ENCODE peak calls at places on chromosomes 11 and 22, in six cellular contexts. One of them, this sample, is unnamed.

GRCh38 chr22:27170491-27170890 is 513.1 kb downstream of the MIAT start:
- DNase-seq in EL: peak; percentile 87
- DNase-seq in substantia nigra: no peak
- DNase-seq in GM10248: no peak
- DNase-seq in activated naive CD8-positive, alpha-beta T cell treated with anti-CD3 and anti-CD28 coated beads, Interleukin-2, amount 50 U/mL, for 24 hours: no peak
- DNase-seq in MV-4-11: no peak
- DNase-seq in this sample: peak; percentile 50

GRCh38 chr11:123590296-123590912 is 64.0 kb downstream of the SCN3B start:
- DNase-seq in GM10248: no peak
- DNase-seq in activated naive CD8-positive, alpha-beta T cell treated with anti-CD3 and anti-CD28 coated beads, Interleukin-2, amount 50 U/mL, for 24 hours: no peak
- DNase-seq in substantia nigra: peak; percentile 31
- DNase-seq in MV-4-11: peak; percentile 84
- DNase-seq in EL: peak; percentile 84
- DNase-seq in this sample: no peak

GRCh38 chr11:115164774-115165173 is 339.4 kb downstream of the CADM1 start:
- DNase-seq in activated naive CD8-positive, alpha-beta T cell treated with anti-CD3 and anti-CD28 coated beads, Interleukin-2, amount 50 U/mL, for 24 hours: no peak
- DNase-seq in EL: no peak
- DNase-seq in MV-4-11: no peak
- DNase-seq in substantia nigra: no peak
- DNase-seq in GM10248: no peak
- DNase-seq in this sample: no peak

GRCh38 chr11:128496684-128497056 is 90.7 kb downstream of the ETS1 start:
- DNase-seq in substantia nigra: no peak
- DNase-seq in EL: no peak
- DNase-seq in GM10248: no peak
- DNase-seq in MV-4-11: peak; percentile 68
- DNase-seq in activated naive CD8-positive, alpha-beta T cell treated with anti-CD3 and anti-CD28 coated beads, Interleukin-2, amount 50 U/mL, for 24 hours: no peak
- DNase-seq in this sample: peak; percentile 94

GRCh38 chr11:116445108-116446047 is 327.4 kb downstream of the BUD13 start:
- DNase-seq in activated naive CD8-positive, alpha-beta T cell treated with anti-CD3 and anti-CD28 coated beads, Interleukin-2, amount 50 U/mL, for 24 hours: no peak
- DNase-seq in MV-4-11: no peak
- DNase-seq in EL: no peak
- DNase-seq in substantia nigra: no peak
- DNase-seq in GM10248: no peak
- DNase-seq in this sample: no peak

GRCh38 chr11:2926611-2927492 is 2.4 kb downstream of the PHLDA2 start:
- DNase-seq in GM10248: no peak
- DNase-seq in substantia nigra: no peak
- DNase-seq in MV-4-11: no peak
- DNase-seq in activated naive CD8-positive, alpha-beta T cell treated with anti-CD3 and anti-CD28 coated beads, Interleukin-2, amount 50 U/mL, for 24 hours: no peak
- DNase-seq in EL: no peak
- DNase-seq in this sample: no peak

GRCh38 chr11:92376146-92376599 is 151.6 kb downstream of the FAT3 start:
- DNase-seq in activated naive CD8-positive, alpha-beta T cell treated with anti-CD3 and anti-CD28 coated beads, Interleukin-2, amount 50 U/mL, for 24 hours: no peak
- DNase-seq in substantia nigra: no peak
- DNase-seq in MV-4-11: no peak
- DNase-seq in GM10248: no peak
- DNase-seq in EL: peak; percentile 66
- DNase-seq in this sample: no peak

GRCh38 chr11:75374646-75375045 is 23.2 kb upstream of the ARRB1 start:
- DNase-seq in MV-4-11: no peak
- DNase-seq in activated naive CD8-positive, alpha-beta T cell treated with anti-CD3 and anti-CD28 coated beads, Interleukin-2, amount 50 U/mL, for 24 hours: no peak
- DNase-seq in EL: no peak
- DNase-seq in GM10248: no peak
- DNase-seq in substantia nigra: no peak
- DNase-seq in this sample: no peak

GRCh38 chr11:45107051-45107450 is 39.4 kb upstream of the PRDM11 start:
- DNase-seq in substantia nigra: no peak
- DNase-seq in EL: no peak
- DNase-seq in MV-4-11: no peak
- DNase-seq in activated naive CD8-positive, alpha-beta T cell treated with anti-CD3 and anti-CD28 coated beads, Interleukin-2, amount 50 U/mL, for 24 hours: no peak
- DNase-seq in GM10248: no peak
- DNase-seq in this sample: no peak

GRCh38 chr22:23178512-23179254 is 1.6 kb upstream of the BCR start:
- DNase-seq in MV-4-11: no peak
- DNase-seq in GM10248: peak; percentile 79
- DNase-seq in substantia nigra: peak; percentile 54
- DNase-seq in EL: peak; percentile 58
- DNase-seq in activated naive CD8-positive, alpha-beta T cell treated with anti-CD3 and anti-CD28 coated beads, Interleukin-2, amount 50 U/mL, for 24 hours: peak; percentile 75
- DNase-seq in this sample: peak; percentile 61

GRCh38 chr22:31738566-31738965 is 11.4 kb downstream of the PRR14L start:
- DNase-seq in MV-4-11: no peak
- DNase-seq in activated naive CD8-positive, alpha-beta T cell treated with anti-CD3 and anti-CD28 coated beads, Interleukin-2, amount 50 U/mL, for 24 hours: no peak
- DNase-seq in GM10248: no peak
- DNase-seq in substantia nigra: no peak
- DNase-seq in EL: peak; percentile 6
- DNase-seq in this sample: no peak

GRCh38 chr11:35260342-35260985 is 121.5 kb downstream of the CD44 start:
- DNase-seq in activated naive CD8-positive, alpha-beta T cell treated with anti-CD3 and anti-CD28 coated beads, Interleukin-2, amount 50 U/mL, for 24 hours: no peak
- DNase-seq in MV-4-11: no peak
- DNase-seq in GM10248: no peak
- DNase-seq in substantia nigra: no peak
- DNase-seq in EL: peak; percentile 77
- DNase-seq in this sample: no peak

GRCh38 chr22:38230108-38230825 is 28.5 kb downstream of the MAFF start:
- DNase-seq in MV-4-11: peak; percentile 75
- DNase-seq in GM10248: peak; percentile 74
- DNase-seq in substantia nigra: peak; percentile 51
- DNase-seq in activated naive CD8-positive, alpha-beta T cell treated with anti-CD3 and anti-CD28 coated beads, Interleukin-2, amount 50 U/mL, for 24 hours: peak; percentile 22
- DNase-seq in EL: no peak
- DNase-seq in this sample: peak; percentile 56

GRCh38 chr22:48886604-48887393 is 940.9 kb downstream of the BRD1 start:
- DNase-seq in substantia nigra: no peak
- DNase-seq in activated naive CD8-positive, alpha-beta T cell treated with anti-CD3 and anti-CD28 coated beads, Interleukin-2, amount 50 U/mL, for 24 hours: no peak
- DNase-seq in GM10248: no peak
- DNase-seq in EL: no peak
- DNase-seq in MV-4-11: no peak
- DNase-seq in this sample: no peak

GRCh38 chr11:109815529-109816105 is 277.6 kb upstream of the ZC3H12C start:
- DNase-seq in MV-4-11: no peak
- DNase-seq in substantia nigra: no peak
- DNase-seq in EL: no peak
- DNase-seq in GM10248: no peak
- DNase-seq in activated naive CD8-positive, alpha-beta T cell treated with anti-CD3 and anti-CD28 coated beads, Interleukin-2, amount 50 U/mL, for 24 hours: no peak
- DNase-seq in this sample: no peak

GRCh38 chr11:35554491-35555237 is 29.2 kb upstream of the PAMR1 start:
- DNase-seq in substantia nigra: no peak
- DNase-seq in activated naive CD8-positive, alpha-beta T cell treated with anti-CD3 and anti-CD28 coated beads, Interleukin-2, amount 50 U/mL, for 24 hours: no peak
- DNase-seq in GM10248: no peak
- DNase-seq in MV-4-11: no peak
- DNase-seq in EL: peak; percentile 38
- DNase-seq in this sample: no peak

GRCh38 chr22:19525666-19526065 is 1.5 kb upstream of the CLDN5 start:
- DNase-seq in activated naive CD8-positive, alpha-beta T cell treated with anti-CD3 and anti-CD28 coated beads, Interleukin-2, amount 50 U/mL, for 24 hours: no peak
- DNase-seq in GM10248: peak; percentile 19
- DNase-seq in EL: no peak
- DNase-seq in MV-4-11: no peak
- DNase-seq in substantia nigra: no peak
- DNase-seq in this sample: no peak

GRCh38 chr11:68049509-68050370 is 10.9 kb downstream of the TCIRG1 start:
- DNase-seq in EL: no peak
- DNase-seq in GM10248: no peak
- DNase-seq in MV-4-11: no peak
- DNase-seq in activated naive CD8-positive, alpha-beta T cell treated with anti-CD3 and anti-CD28 coated beads, Interleukin-2, amount 50 U/mL, for 24 hours: no peak
- DNase-seq in substantia nigra: no peak
- DNase-seq in this sample: no peak

GRCh38 chr22:47552024-47552423 is 789.6 kb downstream of the TBC1D22A start:
- DNase-seq in substantia nigra: no peak
- DNase-seq in activated naive CD8-positive, alpha-beta T cell treated with anti-CD3 and anti-CD28 coated beads, Interleukin-2, amount 50 U/mL, for 24 hours: no peak
- DNase-seq in GM10248: no peak
- DNase-seq in MV-4-11: no peak
- DNase-seq in EL: no peak
- DNase-seq in this sample: no peak

GRCh38 chr11:13076961-13077360 is 67.8 kb downstream of the RASSF10 start:
- DNase-seq in GM10248: no peak
- DNase-seq in MV-4-11: no peak
- DNase-seq in substantia nigra: no peak
- DNase-seq in activated naive CD8-positive, alpha-beta T cell treated with anti-CD3 and anti-CD28 coated beads, Interleukin-2, amount 50 U/mL, for 24 hours: no peak
- DNase-seq in EL: no peak
- DNase-seq in this sample: no peak

GRCh38 chr11:13831707-13832106 is 130.8 kb upstream of the SPON1 start:
- DNase-seq in GM10248: no peak
- DNase-seq in activated naive CD8-positive, alpha-beta T cell treated with anti-CD3 and anti-CD28 coated beads, Interleukin-2, amount 50 U/mL, for 24 hours: no peak
- DNase-seq in substantia nigra: no peak
- DNase-seq in EL: no peak
- DNase-seq in MV-4-11: no peak
- DNase-seq in this sample: no peak

GRCh38 chr22:40898850-40899357 is 37.0 kb upstream of the DNAJB7 start:
- DNase-seq in EL: peak; percentile 70
- DNase-seq in activated naive CD8-positive, alpha-beta T cell treated with anti-CD3 and anti-CD28 coated beads, Interleukin-2, amount 50 U/mL, for 24 hours: no peak
- DNase-seq in GM10248: peak; percentile 69
- DNase-seq in substantia nigra: no peak
- DNase-seq in MV-4-11: peak; percentile 62
- DNase-seq in this sample: peak; percentile 64

GRCh38 chr11:96614101-96614500 is 224.3 kb downstream of the JRKL start:
- DNase-seq in GM10248: no peak
- DNase-seq in substantia nigra: no peak
- DNase-seq in EL: no peak
- DNase-seq in activated naive CD8-positive, alpha-beta T cell treated with anti-CD3 and anti-CD28 coated beads, Interleukin-2, amount 50 U/mL, for 24 hours: no peak
- DNase-seq in MV-4-11: no peak
- DNase-seq in this sample: no peak

GRCh38 chr22:44915441-44915840 is 94.4 kb downstream of the PHF21B start:
- DNase-seq in GM10248: no peak
- DNase-seq in substantia nigra: no peak
- DNase-seq in EL: no peak
- DNase-seq in activated naive CD8-positive, alpha-beta T cell treated with anti-CD3 and anti-CD28 coated beads, Interleukin-2, amount 50 U/mL, for 24 hours: no peak
- DNase-seq in MV-4-11: no peak
- DNase-seq in this sample: no peak

GRCh38 chr11:126521196-126521595 is 165.7 kb downstream of the ST3GAL4 start:
- DNase-seq in GM10248: no peak
- DNase-seq in substantia nigra: no peak
- DNase-seq in EL: no peak
- DNase-seq in MV-4-11: no peak
- DNase-seq in activated naive CD8-positive, alpha-beta T cell treated with anti-CD3 and anti-CD28 coated beads, Interleukin-2, amount 50 U/mL, for 24 hours: no peak
- DNase-seq in this sample: no peak

GRCh38 chr11:118098996-118099837 is 12.5 kb upstream of the SMIM35 start:
- DNase-seq in substantia nigra: no peak
- DNase-seq in activated naive CD8-positive, alpha-beta T cell treated with anti-CD3 and anti-CD28 coated beads, Interleukin-2, amount 50 U/mL, for 24 hours: no peak
- DNase-seq in MV-4-11: no peak
- DNase-seq in EL: no peak
- DNase-seq in GM10248: no peak
- DNase-seq in this sample: no peak

GRCh38 chr11:120925944-120926343 is 98.0 kb upstream of the TBCEL start:
- DNase-seq in activated naive CD8-positive, alpha-beta T cell treated with anti-CD3 and anti-CD28 coated beads, Interleukin-2, amount 50 U/mL, for 24 hours: no peak
- DNase-seq in substantia nigra: no peak
- DNase-seq in EL: no peak
- DNase-seq in MV-4-11: no peak
- DNase-seq in GM10248: peak; percentile 89
- DNase-seq in this sample: no peak

GRCh38 chr22:27210111-27210739 is 552.8 kb downstream of the MIAT start:
- DNase-seq in MV-4-11: no peak
- DNase-seq in EL: no peak
- DNase-seq in activated naive CD8-positive, alpha-beta T cell treated with anti-CD3 and anti-CD28 coated beads, Interleukin-2, amount 50 U/mL, for 24 hours: no peak
- DNase-seq in substantia nigra: no peak
- DNase-seq in GM10248: no peak
- DNase-seq in this sample: no peak

GRCh38 chr11:76415073-76415472 is 29.7 kb upstream of the EMSY start:
- DNase-seq in GM10248: no peak
- DNase-seq in activated naive CD8-positive, alpha-beta T cell treated with anti-CD3 and anti-CD28 coated beads, Interleukin-2, amount 50 U/mL, for 24 hours: no peak
- DNase-seq in MV-4-11: no peak
- DNase-seq in substantia nigra: no peak
- DNase-seq in EL: no peak
- DNase-seq in this sample: no peak

GRCh38 chr11:62922653-62923371 is 1.6 kb upstream of the CHRM1 start:
- DNase-seq in GM10248: peak; percentile 76
- DNase-seq in MV-4-11: no peak
- DNase-seq in EL: peak; percentile 19
- DNase-seq in substantia nigra: no peak
- DNase-seq in activated naive CD8-positive, alpha-beta T cell treated with anti-CD3 and anti-CD28 coated beads, Interleukin-2, amount 50 U/mL, for 24 hours: peak; percentile 63
- DNase-seq in this sample: peak; percentile 49

GRCh38 chr22:17706947-17707346 is 67.3 kb downstream of the BID start:
- DNase-seq in EL: no peak
- DNase-seq in GM10248: no peak
- DNase-seq in MV-4-11: no peak
- DNase-seq in activated naive CD8-positive, alpha-beta T cell treated with anti-CD3 and anti-CD28 coated beads, Interleukin-2, amount 50 U/mL, for 24 hours: no peak
- DNase-seq in substantia nigra: no peak
- DNase-seq in this sample: no peak

GRCh38 chr11:121722431-121723256 is 269.9 kb upstream of the SORL1-AS1 start:
- DNase-seq in MV-4-11: no peak
- DNase-seq in substantia nigra: peak; percentile 97
- DNase-seq in activated naive CD8-positive, alpha-beta T cell treated with anti-CD3 and anti-CD28 coated beads, Interleukin-2, amount 50 U/mL, for 24 hours: peak; percentile 3
- DNase-seq in GM10248: peak; percentile 14
- DNase-seq in EL: peak; percentile 62
- DNase-seq in this sample: no peak

GRCh38 chr11:115389790-115390189 is 114.4 kb downstream of the CADM1 start:
- DNase-seq in GM10248: no peak
- DNase-seq in activated naive CD8-positive, alpha-beta T cell treated with anti-CD3 and anti-CD28 coated beads, Interleukin-2, amount 50 U/mL, for 24 hours: no peak
- DNase-seq in EL: no peak
- DNase-seq in MV-4-11: no peak
- DNase-seq in substantia nigra: no peak
- DNase-seq in this sample: no peak

GRCh38 chr11:82754410-82754809 is 20.7 kb upstream of the FAM181B start:
- DNase-seq in GM10248: no peak
- DNase-seq in activated naive CD8-positive, alpha-beta T cell treated with anti-CD3 and anti-CD28 coated beads, Interleukin-2, amount 50 U/mL, for 24 hours: no peak
- DNase-seq in MV-4-11: no peak
- DNase-seq in substantia nigra: no peak
- DNase-seq in EL: no peak
- DNase-seq in this sample: no peak

GRCh38 chr11:47886096-47886495 is 37.9 kb upstream of the NUP160 start:
- DNase-seq in substantia nigra: no peak
- DNase-seq in MV-4-11: peak; percentile 5
- DNase-seq in activated naive CD8-positive, alpha-beta T cell treated with anti-CD3 and anti-CD28 coated beads, Interleukin-2, amount 50 U/mL, for 24 hours: no peak
- DNase-seq in GM10248: no peak
- DNase-seq in EL: peak; percentile 72
- DNase-seq in this sample: no peak

GRCh38 chr11:94493146-94493442 is 550 bp downstream of the MRE11 start:
- DNase-seq in MV-4-11: no peak
- DNase-seq in substantia nigra: no peak
- DNase-seq in GM10248: no peak
- DNase-seq in activated naive CD8-positive, alpha-beta T cell treated with anti-CD3 and anti-CD28 coated beads, Interleukin-2, amount 50 U/mL, for 24 hours: no peak
- DNase-seq in EL: no peak
- DNase-seq in this sample: peak; percentile 66

GRCh38 chr11:123628936-123629683 is 25.3 kb downstream of the SCN3B start:
- DNase-seq in MV-4-11: no peak
- DNase-seq in EL: peak; percentile 64
- DNase-seq in activated naive CD8-positive, alpha-beta T cell treated with anti-CD3 and anti-CD28 coated beads, Interleukin-2, amount 50 U/mL, for 24 hours: no peak
- DNase-seq in substantia nigra: no peak
- DNase-seq in GM10248: no peak
- DNase-seq in this sample: peak; percentile 11

GRCh38 chr11:60563553-60564235 is 48.5 kb downstream of the MS4A13 start:
- DNase-seq in MV-4-11: peak; percentile 66
- DNase-seq in EL: peak; percentile 17
- DNase-seq in substantia nigra: no peak
- DNase-seq in GM10248: no peak
- DNase-seq in activated naive CD8-positive, alpha-beta T cell treated with anti-CD3 and anti-CD28 coated beads, Interleukin-2, amount 50 U/mL, for 24 hours: no peak
- DNase-seq in this sample: peak; percentile 9

GRCh38 chr22:32590556-32590955 is 115.9 kb downstream of the FBXO7 start:
- DNase-seq in substantia nigra: no peak
- DNase-seq in MV-4-11: no peak
- DNase-seq in activated naive CD8-positive, alpha-beta T cell treated with anti-CD3 and anti-CD28 coated beads, Interleukin-2, amount 50 U/mL, for 24 hours: no peak
- DNase-seq in EL: peak; percentile 77
- DNase-seq in GM10248: no peak
- DNase-seq in this sample: no peak

GRCh38 chr11:35907648-35908431 is 36.0 kb upstream of the LDLRAD3 start:
- DNase-seq in MV-4-11: peak; percentile 83
- DNase-seq in activated naive CD8-positive, alpha-beta T cell treated with anti-CD3 and anti-CD28 coated beads, Interleukin-2, amount 50 U/mL, for 24 hours: no peak
- DNase-seq in substantia nigra: no peak
- DNase-seq in GM10248: peak; percentile 50
- DNase-seq in EL: peak; percentile 55
- DNase-seq in this sample: peak; percentile 44